ENCODE peak calls at places on chromosomes 4 and X, in four cellular contexts. I is LNCaP clone FGC, M is AG09309, P is thyroid gland. C is an unnamed sample.

GRCh38 chr4:70722199-70722791 is 531 bp downstream of the RUFY3 start:
- DNase-seq in I (no peak), P (no peak), M (no peak), C (no peak)

GRCh38 chr4:137125011-137125410 is 407.3 kb downstream of the PCDH18 start:
- DNase-seq in I (peak), P (no peak), M (peak), C (peak)

GRCh38 chr4:173538903-173539445 is 8.9 kb upstream of the HAND2 start:
- DNase-seq in I (no peak), M (no peak), P (no peak), C (no peak)

GRCh38 chrX:118360429-118361125 is 14.7 kb downstream of the WDR44 start:
- DNase-seq in M (no peak), I (no peak), P (no peak), C (no peak)

GRCh38 chrX:96889726-96890125 is 6.0 kb downstream of the RPA4 start:
- DNase-seq in M (no peak), I (no peak), P (no peak), C (no peak)

GRCh38 chr4:60683953-60684352 is 516.2 kb upstream of the ADGRL3 start:
- DNase-seq in P (no peak), I (no peak), M (peak), C (peak)

GRCh38 chrX:48490661-48491060 is 14.7 kb downstream of the FTSJ1 start:
- DNase-seq in M (no peak), I (no peak), P (no peak), C (no peak)

GRCh38 chr4:23680616-23681518 is 209.0 kb downstream of the PPARGC1A start:
- DNase-seq in P (no peak), M (no peak), I (no peak), C (no peak)

GRCh38 chr4:130080872-130081451 is 985.0 kb downstream of the C4orf33 start:
- DNase-seq in P (no peak), I (no peak), M (no peak), C (no peak)

GRCh38 chr4:139465922-139466321 is 12.0 kb downstream of the RAB33B start:
- DNase-seq in P (no peak), M (no peak), I (no peak), C (no peak)

GRCh38 chrX:17923546-17923945 is 62.4 kb upstream of the RAI2 start:
- DNase-seq in P (no peak), I (no peak), M (no peak), C (no peak)

GRCh38 chr4:137181293-137181899 is 350.9 kb downstream of the PCDH18 start:
- DNase-seq in I (no peak), P (no peak), M (no peak), C (no peak)

GRCh38 chr4:25448379-25449109 is 71.5 kb downstream of the ANAPC4 start:
- DNase-seq in M (peak), I (no peak), P (no peak), C (peak)

GRCh38 chr4:187550256-187550950 is 445.2 kb upstream of the ZFP42 start:
- DNase-seq in P (no peak), M (no peak), I (no peak), C (no peak)

GRCh38 chr4:43757147-43757546 is 691.5 kb downstream of the KCTD8 start:
- DNase-seq in I (no peak), P (peak), M (no peak), C (no peak)

GRCh38 chrX:23822397-23822796 is 39.4 kb downstream of the SAT1 start:
- DNase-seq in P (no peak), I (peak), M (no peak), C (no peak)

GRCh38 chr4:25795566-25796454 is 67.0 kb downstream of the SEL1L3 start:
- DNase-seq in P (no peak), I (no peak), M (no peak), C (peak)

DNA sequence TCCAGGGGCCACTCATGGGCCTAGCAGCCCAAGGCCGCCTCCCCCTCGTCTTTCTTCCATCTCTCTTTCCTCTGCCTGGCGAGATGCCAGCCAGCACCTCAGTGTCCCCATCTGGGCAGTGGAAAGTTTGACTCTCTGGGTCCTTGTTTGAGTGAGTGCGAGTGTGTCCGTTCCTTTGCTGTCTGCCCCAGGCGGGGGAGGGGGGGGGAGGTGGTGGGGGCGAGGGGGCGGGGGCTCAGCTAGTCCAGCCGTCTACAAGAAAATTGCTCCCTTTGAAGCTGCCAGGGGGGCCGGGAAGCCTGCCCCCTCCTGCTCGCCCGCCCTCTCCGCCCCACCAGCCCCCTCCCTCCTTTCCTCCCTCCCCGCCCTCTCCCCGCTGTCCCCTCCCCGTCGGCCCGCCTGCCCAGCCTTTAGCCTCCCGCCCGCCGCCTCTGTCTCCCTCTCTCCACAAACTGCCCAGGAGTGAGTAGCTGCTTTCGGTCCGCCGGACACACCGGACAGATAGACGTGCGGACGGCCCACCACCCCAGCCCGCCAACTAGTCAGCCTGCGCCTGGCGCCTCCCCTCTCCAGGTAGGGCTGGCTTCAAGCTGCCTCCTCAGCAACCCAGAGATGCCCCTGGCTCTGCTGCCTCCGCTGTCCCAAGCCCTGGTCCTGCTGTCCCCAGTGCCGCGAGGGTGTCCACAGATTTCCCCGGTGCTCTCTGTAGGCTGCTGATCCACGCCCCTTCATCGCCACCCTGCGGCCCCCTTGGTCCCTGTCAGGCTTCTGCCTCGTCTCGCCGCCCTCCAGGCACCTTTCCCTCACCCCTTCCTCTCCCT is at the start of gene BGN:
- DNase-seq in I (no peak), P (peak), M (no peak), C (no peak)
- TF ChIP-seq CTCF in I (no peak), P (no peak), M (peak), C (peak)

GRCh38 chrX:41475166-41475565 is 28.0 kb downstream of the NYX start:
- DNase-seq in I (no peak), M (no peak), P (no peak), C (no peak)
- H3K4me3 ChIP-seq in I (no peak), M (no peak), P (no peak), C (no peak)

GRCh38 chr4:147530153-147530552 is 49.3 kb downstream of the EDNRA start:
- DNase-seq in M (no peak), P (no peak), I (no peak), C (no peak)
- TF ChIP-seq CTCF in M (no peak), P (no peak), I (no peak), C (no peak)

GRCh38 chr4:826508-827208 is 729 bp upstream of the CPLX1 start:
- DNase-seq in I (no peak), P (no peak), M (no peak), C (no peak)
- H3K4me3 ChIP-seq in I (peak), P (no peak), M (no peak), C (no peak)

GRCh38 chrX:30590368-30590767 is 12.8 kb upstream of the TASL start:
- DNase-seq in M (no peak), P (no peak), I (no peak), C (no peak)

GRCh38 chrX:30597258-30598012 is 19.9 kb upstream of the TASL start:
- DNase-seq in M (no peak), I (no peak), P (no peak), C (no peak)

GRCh38 chrX:30589146-30589888 is 11.8 kb upstream of the TASL start:
- DNase-seq in P (no peak), I (no peak), M (no peak), C (no peak)

GRCh38 chrX:30592846-30593245 is 15.3 kb upstream of the TASL start:
- DNase-seq in I (no peak), P (no peak), M (no peak), C (no peak)

DNA sequence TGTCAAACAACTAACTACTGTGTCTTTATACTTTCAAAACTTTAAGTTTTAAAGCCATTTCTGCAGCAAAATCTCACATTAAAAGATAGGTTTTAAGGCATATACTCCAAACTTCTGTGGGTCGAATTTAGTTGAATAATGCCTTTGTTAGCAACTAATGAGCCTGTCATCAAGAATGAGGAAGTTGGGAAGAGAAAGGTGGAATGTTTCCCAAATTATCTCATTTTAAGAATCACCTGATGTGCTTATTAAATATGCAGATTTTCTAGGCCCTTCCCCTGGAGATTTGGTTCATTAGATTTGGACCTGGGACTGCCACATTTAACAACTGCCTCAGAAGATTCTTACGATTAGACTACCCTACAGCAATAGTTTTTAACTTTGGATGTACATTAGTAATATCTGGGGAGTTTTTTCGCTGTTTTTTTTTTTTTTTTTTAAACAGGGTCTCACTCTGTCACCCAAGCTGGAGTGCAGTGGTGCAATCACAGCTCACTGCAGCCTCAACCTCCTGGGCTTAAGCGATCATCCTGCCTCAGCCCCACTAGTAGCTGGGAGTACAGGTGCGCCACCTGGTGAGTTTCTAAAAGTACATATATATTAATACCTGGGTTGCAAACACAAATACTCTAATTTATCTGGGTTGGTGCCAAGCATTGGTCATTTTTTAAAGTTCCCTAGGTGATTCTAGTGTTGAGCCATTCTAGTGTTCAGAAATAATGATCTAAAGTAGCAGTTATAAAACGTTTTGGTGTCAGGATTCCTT is 16.1 kb upstream of the TASL start:
- DNase-seq in M (no peak), I (no peak), P (no peak), C (no peak)
- TF ChIP-seq CTCF in M (no peak), I (peak), P (no peak), C (no peak)

GRCh38 chrX:154749856-154750255 is 1.0 kb downstream of the GAB3 start:
- DNase-seq in M (no peak), I (no peak), P (no peak), C (no peak)

GRCh38 chrX:154751669-154752271 is 893 bp upstream of the GAB3 start:
- DNase-seq in P (peak), M (no peak), I (no peak), C (no peak)

GRCh38 chrX:154748712-154749339 is 2.1 kb downstream of the GAB3 start:
- DNase-seq in M (no peak), P (peak), I (no peak), C (no peak)

GRCh38 chrX:154750301-154751120 is at the start of gene GAB3:
- DNase-seq in P (peak), I (no peak), M (no peak), C (no peak)

GRCh38 chrX:154751121-154751668 is 318 bp upstream of the GAB3 start:
- DNase-seq in P (peak), M (no peak), I (no peak), C (no peak)
- H3K4me3 ChIP-seq in P (no peak), M (no peak), I (no peak), C (peak)

DNA sequence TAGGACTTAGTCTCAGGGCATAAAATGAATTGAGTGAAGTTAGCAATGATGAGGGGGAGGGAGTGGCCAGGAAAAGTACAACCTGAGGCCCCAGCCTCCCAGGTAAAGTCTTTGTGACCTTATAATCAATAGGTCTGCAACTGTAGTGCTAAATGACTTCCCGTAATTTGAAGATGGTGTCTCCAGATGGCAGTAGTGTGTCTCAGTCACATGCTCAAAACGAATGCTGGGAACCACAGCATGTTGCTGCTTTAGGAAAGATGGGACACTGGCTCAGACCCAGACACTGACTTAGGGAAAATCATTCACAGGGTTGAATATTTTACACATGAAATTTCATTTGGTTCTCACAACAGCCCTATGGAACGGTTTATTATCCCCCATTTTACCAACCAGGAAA is 10.3 kb downstream of the SRPX2 start:
- DNase-seq in M (no peak), I (no peak), P (no peak), C (no peak)
- TF ChIP-seq CTCF in M (peak), I (peak), P (no peak), C (peak)

C was measured in AG04449.